ENCODE peak calls at places on chromosomes 12 and 14, in ten cellular contexts. Z is heart right ventricle, Y is stomach, R is pancreas, V is adrenal gland, A is prostate gland, E is fibroblast of lung, N is A673, T is heart left ventricle, U is astrocyte. I is an unnamed sample.
A peak's percentile ranks its signal among the peaks of the same experiment; 100 is the strongest.

GRCh38 chr14:48027115-48027514 is 351.7 kb upstream of the MDGA2 start:
- DNase-seq in Z (no peak), Y (no peak), R (no peak), V (no peak), A (no peak), E (no peak), N (no peak), T (no peak), U (no peak), I (no peak)

GRCh38 chr12:130981156-130981789 is 27.6 kb downstream of the ADGRD1 start:
- DNase-seq in Z (no peak), Y (no peak), R (no peak), V (no peak), A (no peak), E (peak; percentile 3), N (no peak), T (no peak), U (no peak), I (no peak)

GRCh38 chr12:107304588-107305532 is 211.5 kb upstream of the CRY1 start:
- DNase-seq in Z (no peak), Y (no peak), R (no peak), V (no peak), A (no peak), E (no peak), N (no peak), T (no peak), U (peak; percentile 55), I (no peak)

GRCh38 chr14:71521736-71522135 is 410.5 kb upstream of the RGS6 start:
- DNase-seq in Z (no peak), Y (no peak), R (no peak), V (no peak), A (no peak), E (no peak), N (no peak), T (no peak), U (no peak), I (no peak)

GRCh38 chr14:70183991-70184390 is 4.8 kb downstream of the SLC8A3 start:
- DNase-seq in Z (no peak), Y (no peak), R (no peak), V (no peak), A (no peak), E (no peak), N (no peak), T (no peak), U (no peak), I (no peak)

GRCh38 chr14:72679106-72679505 is 214.8 kb downstream of the DPF3 start:
- DNase-seq in Z (peak; percentile 34), Y (no peak), R (no peak), V (peak; percentile 13), A (no peak), E (peak; percentile 56), N (no peak), T (peak; percentile 74), U (peak; percentile 56), I (no peak)

GRCh38 chr12:55726911-55727310 is 1.9 kb downstream of the CD63 start:
- DNase-seq in Z (no peak), Y (no peak), R (no peak), V (no peak), A (no peak), E (no peak), N (no peak), T (peak; percentile 34), U (no peak), I (no peak)

GRCh38 chr12:95198914-95199313 is 18.4 kb downstream of the FGD6 start:
- DNase-seq in Z (no peak), Y (no peak), R (no peak), V (no peak), A (no peak), E (no peak), N (no peak), T (no peak), U (no peak), I (no peak)

GRCh38 chr14:64464695-64465094 is 604 bp upstream of the AKAP5 start:
- DNase-seq in Z (no peak), Y (no peak), R (no peak), V (no peak), A (no peak), E (no peak), N (no peak), T (no peak), U (no peak), I (no peak)

GRCh38 chr12:11759894-11760293 is 110.4 kb downstream of the ETV6 start:
- DNase-seq in Z (no peak), Y (no peak), R (no peak), V (no peak), A (no peak), E (no peak), N (no peak), T (no peak), U (no peak), I (no peak)
- H3K4me1 ChIP-seq in Z (peaks cover 50% of the 10 kb centered on the region), Y (peaks cover 56% of the 10 kb centered on the region), R (peaks cover 28% of the 10 kb centered on the region), V (peaks cover 39% of the 10 kb centered on the region), A (no peaks in the 10 kb centered on the region), E (peaks cover 13% of the 10 kb centered on the region), N (peaks cover 34% of the 10 kb centered on the region), T (peaks cover 5% of the 10 kb centered on the region), U (peaks cover 44% of the 10 kb centered on the region), I (peaks cover 70% of the 10 kb centered on the region)

DNA sequence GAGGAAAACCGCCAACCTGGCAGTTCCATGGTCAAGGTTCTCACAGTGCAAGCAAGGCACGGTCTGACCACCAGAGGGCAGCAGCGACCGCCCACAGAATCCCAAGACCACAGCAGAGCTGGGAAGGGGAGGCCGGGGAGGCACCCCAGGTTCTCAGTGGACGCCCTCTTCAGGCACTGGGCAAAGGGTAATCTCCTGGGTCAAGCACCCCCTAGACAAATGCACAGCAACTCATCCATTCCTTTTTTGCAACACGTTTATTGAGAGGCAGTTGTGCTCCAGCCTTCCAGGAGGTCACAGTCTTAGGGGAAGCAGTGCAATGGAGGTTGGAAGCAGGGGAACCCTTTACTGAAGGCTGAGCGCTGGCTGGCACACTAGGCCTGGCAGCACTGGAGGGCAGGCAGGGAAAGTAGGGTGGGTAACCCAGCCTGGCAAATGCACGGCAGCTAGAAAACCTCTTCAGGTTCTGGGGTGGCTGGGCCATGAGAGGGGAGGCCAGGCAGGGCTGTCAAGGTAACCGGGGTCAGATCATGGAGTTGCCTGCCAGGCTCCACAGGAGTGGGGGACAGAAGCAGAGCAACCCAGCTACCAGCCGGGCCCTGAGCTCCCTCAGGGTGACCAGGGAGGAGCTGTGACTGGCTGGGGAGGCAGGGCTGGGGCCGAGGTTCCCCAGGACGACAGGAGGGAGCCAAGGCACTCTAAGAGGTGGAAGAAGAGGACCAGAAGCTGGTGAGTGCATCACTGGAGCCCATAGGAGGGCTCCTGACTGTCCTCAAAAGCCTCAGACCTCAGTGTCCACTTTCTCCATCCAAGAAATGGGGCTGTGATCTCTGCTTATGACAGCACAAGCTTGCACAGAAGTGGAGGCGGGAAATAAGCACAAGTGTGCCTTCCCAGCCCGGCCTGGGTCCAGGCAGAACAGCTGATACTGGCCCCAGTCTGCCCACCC is 1.8 kb upstream of the RHOF start:
- DNase-seq in Z (peak; percentile 91), Y (peak; percentile 94), R (peak; percentile 86), V (peak; percentile 92), A (peak; percentile 90), E (peak; percentile 86), N (peak; percentile 87), T (peak; percentile 89), U (no peak), I (no peak)
- H3K27ac ChIP-seq in Z (peak overlapping the region; percentile 20), Y (peak overlapping the region; percentile 100), R (peak overlapping the region; percentile 98), V (peak overlapping the region; percentile 6), A (peak overlapping the region; percentile 100), E (peak overlapping the region; percentile 90), N (peak overlapping the region; percentile 83), T (peak overlapping the region; percentile 67), U (peak overlapping the region; percentile 72), I (peak overlapping the region; percentile 97)

GRCh38 chr12:25553083-25553482 is at the start of gene LMNTD1:
- DNase-seq in Z (no peak), Y (no peak), R (no peak), V (no peak), A (no peak), E (peak; percentile 70), N (no peak), T (no peak), U (peak; percentile 83), I (no peak)

GRCh38 chr12:25558566-25558965 is 5.5 kb upstream of the LMNTD1 start:
- DNase-seq in Z (no peak), Y (no peak), R (no peak), V (no peak), A (no peak), E (no peak), N (no peak), T (no peak), U (peak; percentile 35), I (no peak)

GRCh38 chr12:25552681-25553080 is 402 bp downstream of the LMNTD1 start:
- DNase-seq in Z (no peak), Y (no peak), R (no peak), V (no peak), A (no peak), E (no peak), N (no peak), T (no peak), U (peak; percentile 78), I (no peak)

GRCh38 chr12:25556136-25556535 is 3.1 kb upstream of the LMNTD1 start:
- DNase-seq in Z (no peak), Y (no peak), R (no peak), V (no peak), A (no peak), E (no peak), N (no peak), T (no peak), U (no peak), I (no peak)

GRCh38 chr12:25557830-25558436 is 4.8 kb upstream of the LMNTD1 start:
- DNase-seq in Z (no peak), Y (no peak), R (no peak), V (peak; percentile 58), A (peak; percentile 35), E (peak; percentile 73), N (peak; percentile 64), T (no peak), U (peak; percentile 14), I (no peak)
- TF ChIP-seq CTCF in Z (no peak), Y (no peak), R (peak; percentile 33), V (peak; percentile 57), A (peak; percentile 38), E (peak; percentile 21), N (peak; percentile 70), T (peak; percentile 24), U (peak; percentile 28), I (no peak)

DNA sequence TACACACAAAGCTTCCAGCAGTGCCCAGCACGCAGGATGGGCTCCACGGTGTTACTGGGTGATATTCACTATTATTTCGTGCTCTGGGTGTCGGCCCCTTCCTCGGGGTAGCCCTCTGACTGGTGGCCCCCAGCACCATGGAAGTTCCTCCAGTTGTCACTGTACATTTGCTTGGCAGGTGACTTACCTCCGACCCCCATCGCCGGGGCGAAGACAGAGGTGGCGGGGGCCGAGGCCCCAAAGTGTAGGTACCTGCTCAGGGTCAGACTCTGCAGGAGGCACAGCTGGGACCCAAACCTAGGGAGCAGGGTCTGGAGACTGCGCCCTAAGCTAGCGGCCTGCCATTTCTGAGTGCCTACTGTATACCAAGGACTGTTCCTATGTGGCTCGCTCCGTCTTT is 98.9 kb downstream of the RFLNA start:
- DNase-seq in Z (no peak), Y (no peak), R (no peak), V (no peak), A (no peak), E (no peak), N (no peak), T (no peak), U (no peak), I (no peak)
- H3K4me1 ChIP-seq in Z (peaks cover 83% of the 10 kb centered on the region), Y (peaks cover 93% of the 10 kb centered on the region), R (peaks cover 41% of the 10 kb centered on the region), V (peaks cover 95% of the 10 kb centered on the region), A (peaks cover 39% of the 10 kb centered on the region), E (peaks cover 51% of the 10 kb centered on the region), N (peaks cover 37% of the 10 kb centered on the region), T (peaks cover 20% of the 10 kb centered on the region), U (peaks cover 69% of the 10 kb centered on the region), I (peaks cover 64% of the 10 kb centered on the region)